ENCODE peak calls at places on chromosomes 2 and 18, in four cellular contexts. O is body of pancreas, A is IMR-90, X is fibroblast of lung. H is an unnamed sample. For H3K4me1, the result is how much of the 10 kb centered on the place peaks cover.

GRCh38 chr2:71620851-71621251 is 167.5 kb downstream of the DYSF start:
- DNase-seq in A (no peak), O (no peak), X (no peak), H (peak)

GRCh38 chr18:28468903-28469302 is 292.0 kb upstream of the CDH2 start:
- DNase-seq in O (no peak), A (no peak), X (no peak), H (no peak)

GRCh38 chr2:133241231-133241575 is 327.1 kb downstream of the NCKAP5 start:
- DNase-seq in A (peak), O (no peak), X (peak), H (no peak)

GRCh38 chr2:74555610-74556103 is 1.1 kb downstream of the DOK1 start:
- DNase-seq in O (peak), X (no peak), A (no peak), H (no peak)

GRCh38 chr2:224630659-224631550 is 45.7 kb upstream of the CUL3 start:
- DNase-seq in X (no peak), O (no peak), A (no peak), H (no peak)

GRCh38 chr18:79597176-79598045 is 82.2 kb upstream of the CTDP1 start:
- DNase-seq in X (no peak), A (no peak), O (no peak), H (no peak)

GRCh38 chr2:54366487-54367280 is 89.4 kb upstream of the SPTBN1 start:
- DNase-seq in O (no peak), X (no peak), A (peak), H (no peak)

GRCh38 chr18:22710628-22711380 is 222.3 kb upstream of the RBBP8 start:
- DNase-seq in O (peak), A (peak), X (peak), H (peak)

GRCh38 chr2:69945900-69946299 is 15.5 kb downstream of the ASPRV1 start:
- DNase-seq in X (no peak), O (no peak), A (no peak), H (no peak)

GRCh38 chr2:2672249-2672648 is 341.2 kb upstream of the MYT1L start:
- DNase-seq in A (no peak), X (no peak), O (no peak), H (no peak)

DNA sequence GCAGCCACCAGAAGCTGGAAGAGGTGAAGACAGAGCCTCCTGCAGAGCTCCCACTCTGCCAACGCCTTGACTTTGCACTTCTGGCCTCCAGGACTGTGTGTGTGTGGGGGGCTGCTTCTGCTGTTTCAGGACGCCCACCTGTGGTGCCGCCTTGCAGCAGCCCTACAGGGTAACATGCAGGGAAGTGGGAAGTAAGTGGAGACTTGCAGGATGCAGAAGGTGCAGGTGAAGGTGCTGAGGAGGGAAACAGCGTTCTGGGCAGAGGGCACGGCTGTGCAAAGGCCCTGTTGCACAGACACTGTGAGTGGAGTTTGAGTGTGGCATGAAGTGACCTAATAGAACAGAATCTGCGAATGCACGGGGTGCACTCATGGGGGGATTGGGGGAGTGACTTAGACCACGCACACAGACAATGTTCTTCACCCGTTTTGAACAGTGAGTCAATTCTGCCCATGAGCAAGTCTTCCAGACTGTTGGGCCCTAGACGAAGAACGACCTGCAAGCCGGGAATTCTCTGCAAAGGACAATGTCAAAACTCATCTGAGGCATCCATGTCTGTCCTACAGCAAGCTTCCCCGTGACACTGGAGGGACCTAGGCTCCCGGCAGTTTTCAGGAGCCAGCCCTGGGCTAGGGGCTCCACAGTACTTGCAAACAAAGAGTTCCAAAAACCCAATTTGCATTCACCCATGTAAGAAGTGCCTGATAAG is 19.1 kb downstream of the MBP start:
- DNase-seq in O (no peak), X (no peak), A (no peak), H (no peak)
- H3K27ac ChIP-seq in O (peak), X (no peak), A (peak), H (peak)

DNA sequence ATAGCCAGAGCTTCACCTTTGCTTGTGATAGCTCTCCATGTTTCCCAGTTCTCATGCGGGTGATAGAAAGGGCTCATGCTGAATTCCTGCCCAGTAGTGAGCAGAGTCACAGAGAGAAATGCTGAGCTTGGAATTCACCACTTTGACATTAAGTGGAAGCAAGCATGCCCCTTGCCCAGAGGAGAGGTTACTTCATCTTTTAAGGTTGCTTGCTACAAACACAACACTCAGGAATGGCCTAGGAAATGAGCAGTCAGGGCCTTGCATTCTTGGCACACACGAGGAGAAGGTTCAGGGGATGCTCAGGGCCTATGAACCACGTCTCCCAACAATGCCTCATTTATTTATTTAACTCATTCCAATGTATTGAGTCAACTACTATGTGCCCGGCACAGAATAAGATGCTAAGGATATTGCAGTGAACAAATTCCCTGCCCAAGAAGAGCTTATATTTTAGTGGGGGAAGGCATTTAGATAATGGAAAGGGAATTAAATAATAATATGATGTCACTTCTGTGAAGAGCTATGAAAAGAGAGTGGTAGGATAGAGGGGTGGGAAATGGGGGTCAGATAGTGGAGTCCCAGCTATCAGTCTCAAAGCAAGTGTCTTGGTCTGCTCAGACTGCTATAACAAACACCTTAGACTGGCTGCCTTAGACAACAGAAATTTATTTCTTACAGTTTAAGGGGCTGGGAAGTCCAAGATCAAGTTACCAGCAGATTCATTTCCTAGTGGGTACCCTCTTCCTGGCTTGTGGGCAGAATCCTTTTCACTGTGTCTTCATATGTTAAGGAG is 42.1 kb downstream of the DDX18 start:
- DNase-seq in O (no peak), A (peak), X (peak), H (no peak)
- H3K4me1 ChIP-seq in O (under half), A (under half), X (under half), H (under half)

DNA sequence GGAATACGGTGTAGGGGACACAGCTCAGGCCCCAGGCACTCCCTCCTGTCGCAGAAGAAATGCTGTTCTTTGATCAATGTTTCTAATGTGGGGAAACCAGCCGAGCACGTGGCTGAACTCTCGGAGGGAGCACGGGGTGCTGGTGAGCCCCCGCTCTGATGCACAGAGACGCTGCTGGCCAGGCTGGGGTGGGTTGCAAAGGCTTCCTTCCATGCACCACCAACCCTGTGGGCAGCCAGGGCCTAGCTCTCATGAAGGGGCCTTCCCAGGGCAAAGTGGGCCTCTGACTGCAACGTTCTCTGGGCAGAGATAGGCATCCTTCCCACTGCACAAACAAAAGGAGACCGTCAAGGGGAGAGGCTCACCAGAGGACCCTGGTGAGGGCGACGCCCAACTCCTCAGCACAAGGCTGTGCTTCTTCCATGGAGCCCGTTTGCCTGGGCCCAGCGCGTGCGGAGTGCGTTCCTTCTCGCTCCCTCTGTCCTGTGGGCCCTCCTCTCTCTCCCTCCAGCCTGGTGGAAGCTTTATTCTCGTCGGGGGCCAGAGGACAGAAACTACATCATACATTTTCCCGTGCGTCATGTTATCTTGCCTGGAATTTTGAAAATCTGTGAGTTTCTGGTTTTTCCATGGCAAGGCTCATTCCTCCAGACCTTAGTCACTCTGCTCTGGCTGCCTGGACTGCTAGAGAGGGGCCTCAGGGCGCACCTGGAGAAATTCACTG is 61.1 kb upstream of the SP3 start:
- DNase-seq in X (peak), O (no peak), A (peak), H (no peak)
- H3K27ac ChIP-seq in X (peak), O (no peak), A (peak), H (peak)

DNA sequence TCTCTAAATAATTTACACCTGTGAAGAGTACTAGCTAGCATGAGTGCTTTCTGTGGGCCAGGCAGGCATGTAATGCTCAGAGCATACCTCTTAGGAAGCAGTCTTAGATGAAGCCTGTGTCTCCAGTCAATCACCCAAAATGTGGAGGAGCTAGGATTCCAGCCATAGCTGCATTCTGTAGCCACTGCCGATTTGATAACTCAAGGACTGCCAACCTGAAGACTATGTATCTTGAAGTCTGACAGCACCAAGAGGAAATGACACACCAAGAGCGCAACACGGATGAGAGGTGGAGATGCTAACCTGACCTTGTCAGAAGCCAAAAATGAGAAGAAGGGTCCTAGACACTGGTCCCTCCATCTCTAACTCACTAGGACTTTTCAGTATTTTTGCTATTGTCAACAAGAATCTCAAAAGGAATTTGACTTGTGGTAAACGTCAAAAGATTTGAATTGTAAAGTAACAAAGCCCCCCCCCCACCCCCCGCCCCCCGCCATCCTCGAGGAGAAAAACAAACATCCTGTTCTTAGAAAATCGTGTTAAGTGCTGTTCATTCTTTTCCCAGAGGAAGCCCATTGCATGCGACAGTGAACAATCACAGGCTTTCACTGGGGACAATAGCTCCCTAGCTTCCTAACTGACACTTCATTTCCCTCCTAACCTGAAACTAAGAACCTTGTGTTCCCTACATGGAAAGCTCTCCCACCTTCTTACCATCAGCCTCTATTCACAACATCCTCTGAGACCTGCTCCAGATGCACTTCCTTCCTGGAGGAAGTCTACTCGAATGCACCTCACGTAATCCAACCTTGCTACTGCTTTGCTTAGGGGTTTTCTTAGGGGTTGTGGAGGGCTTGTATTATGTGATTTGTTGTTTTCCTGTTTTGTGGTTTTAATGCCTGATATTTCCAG is 14.7 kb downstream of the CDC42EP3 start:
- DNase-seq in X (no peak), O (no peak), A (no peak), H (no peak)
- H3K4me1 ChIP-seq in X (under half), O (under half), A (half or more), H (under half)

GRCh38 chr2:38130877-38131276 is 54.9 kb upstream of the CYP1B1 start:
- DNase-seq in O (no peak), X (no peak), A (no peak), H (no peak)
- H3K27ac ChIP-seq in O (no peak), X (no peak), A (no peak), H (no peak)

GRCh38 chr2:20421336-20421987 is 25.4 kb upstream of the RHOB start:
- DNase-seq in X (no peak), A (no peak), O (peak), H (no peak)
- H3K4me1 ChIP-seq in X (half or more), A (under half), O (under half), H (under half)

GRCh38 chr2:8231909-8232308 is 449.9 kb upstream of the ID2 start:
- DNase-seq in A (no peak), O (no peak), X (no peak), H (no peak)

GRCh38 chr2:8225257-8225656 is 456.6 kb upstream of the ID2 start:
- DNase-seq in X (no peak), A (no peak), O (no peak), H (no peak)

GRCh38 chr2:8225798-8226197 is 456.1 kb upstream of the ID2 start:
- DNase-seq in X (no peak), O (no peak), A (no peak), H (no peak)

GRCh38 chr2:8230466-8230865 is 451.4 kb upstream of the ID2 start:
- DNase-seq in O (no peak), X (no peak), A (no peak), H (no peak)

GRCh38 chr2:8229546-8229986 is 452.3 kb upstream of the ID2 start:
- DNase-seq in O (peak), A (peak), X (peak), H (no peak)
- H3K27ac ChIP-seq in O (no peak), A (peak), X (no peak), H (no peak)

GRCh38 chr2:237440819-237441281 is 26.9 kb upstream of the COL6A3 start:
- DNase-seq in A (peak), O (no peak), X (peak), H (no peak)
- H3K4me1 ChIP-seq in A (under half), O (under half), X (under half), H (under half)

DNA sequence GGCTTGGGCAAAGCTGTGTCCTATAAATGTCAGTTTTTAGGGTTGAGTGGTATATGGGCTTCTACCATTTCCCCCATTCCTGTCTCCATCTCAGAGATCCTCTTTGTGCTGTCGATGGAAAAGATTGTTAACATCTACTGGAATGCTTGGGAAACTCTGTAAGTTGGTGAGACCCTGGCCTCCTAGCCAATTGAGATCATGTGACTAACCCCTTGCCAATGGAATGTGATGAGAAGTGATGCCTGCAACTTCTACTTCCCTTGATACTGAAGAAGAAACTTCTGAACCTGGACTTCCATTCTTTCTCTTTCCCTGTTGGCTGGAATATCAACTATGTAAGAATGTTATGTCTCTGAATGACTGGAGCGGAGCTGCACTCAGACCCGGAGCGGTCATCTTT is 14.5 kb downstream of the SLC39A10 start:
- DNase-seq in A (peak), O (no peak), X (no peak), H (no peak)
- H3K27ac ChIP-seq in A (no peak), O (no peak), X (no peak), H (no peak)